ENCODE peak calls at places on chromosomes 13 and 19, in six cellular contexts. P is T-helper 1 cell; R is adrenal gland; J is activated naive CD4-positive, alpha-beta T cell; K is stimulated activated CD4-positive, alpha-beta T cell treated with anti-CD3 and anti-CD28 coated beads, Interleukin-1b, Interleukin-23, amount 100 ng/mL, for 4 hours; Z is neural crest cell. F is an unnamed sample.

GRCh38 chr19:2235396-2236284 is 489 bp downstream of the PLEKHJ1 start:
- DNase-seq in P (no peak), R (peak), J (no peak), K (no peak), Z (no peak), F (no peak)

GRCh38 chr19:49190781-49191180 is 33.2 kb downstream of the TRPM4 start:
- DNase-seq in P (no peak), R (no peak), J (no peak), K (no peak), Z (no peak), F (no peak)

GRCh38 chr13:24261566-24261965 is 47.8 kb upstream of the C1QTNF9 start:
- DNase-seq in P (peak), R (no peak), J (no peak), K (no peak), Z (no peak), F (peak)

GRCh38 chr19:58366576-58367430 is 4.3 kb upstream of the ZNF497 start:
- DNase-seq in P (no peak), R (no peak), J (no peak), K (no peak), Z (no peak), F (no peak)

GRCh38 chr19:33502991-33503790 is 18.4 kb downstream of the PEPD start:
- DNase-seq in P (no peak), R (no peak), J (no peak), K (no peak), Z (peak), F (no peak)

GRCh38 chr19:801030-801860 is 4.0 kb downstream of the PTBP1 start:
- DNase-seq in P (no peak), R (peak), J (no peak), K (no peak), Z (no peak), F (peak)

GRCh38 chr13:34352958-34353357 is 535.0 kb downstream of the RFC3 start:
- DNase-seq in P (no peak), R (no peak), J (no peak), K (no peak), Z (no peak), F (no peak)

GRCh38 chr19:53958168-53958571 is 4.6 kb upstream of the CACNG8 start:
- DNase-seq in P (no peak), R (no peak), J (no peak), K (no peak), Z (no peak), F (peak)

GRCh38 chr13:93769126-93769525 is 542.5 kb downstream of the GPC6 start:
- DNase-seq in P (no peak), R (no peak), J (no peak), K (no peak), Z (no peak), F (no peak)

GRCh38 chr13:98325724-98326123 is 148.7 kb upstream of the RNF113B start:
- DNase-seq in P (no peak), R (no peak), J (no peak), K (no peak), Z (no peak), F (no peak)

GRCh38 chr13:82216165-82216564 is 1666.1 kb downstream of the SLITRK1 start:
- DNase-seq in P (no peak), R (no peak), J (no peak), K (no peak), Z (no peak), F (no peak)

GRCh38 chr13:97502192-97502591 is 68.2 kb downstream of the RAP2A start:
- DNase-seq in P (no peak), R (peak), J (no peak), K (no peak), Z (no peak), F (no peak)

GRCh38 chr13:39900106-39900750 is 244.8 kb downstream of the COG6 start:
- DNase-seq in P (no peak), R (no peak), J (no peak), K (no peak), Z (no peak), F (no peak)

GRCh38 chr13:74134226-74134776 is at the start of gene KLF12:
- DNase-seq in P (peak), R (peak), J (peak), K (peak), Z (peak), F (peak)

GRCh38 chr13:100349594-100349993 is 239.0 kb downstream of the GGACT start:
- DNase-seq in P (no peak), R (no peak), J (no peak), K (no peak), Z (no peak), F (no peak)

GRCh38 chr13:98233127-98233526 is 56.1 kb upstream of the RNF113B start:
- DNase-seq in P (no peak), R (no peak), J (no peak), K (no peak), Z (no peak), F (no peak)

GRCh38 chr13:99467764-99468163 is 33.5 kb upstream of the TM9SF2 start:
- DNase-seq in P (no peak), R (no peak), J (no peak), K (no peak), Z (no peak), F (no peak)

GRCh38 chr19:51664997-51665396 is 18.4 kb upstream of the SIGLEC14 start:
- DNase-seq in P (no peak), R (no peak), J (no peak), K (no peak), Z (no peak), F (no peak)

GRCh38 chr19:36449059-36449670 is 30.7 kb upstream of the ZFP82 start:
- DNase-seq in P (no peak), R (no peak), J (no peak), K (no peak), Z (no peak), F (no peak)

GRCh38 chr19:48393559-48394330 is at the start of gene GRIN2D:
- DNase-seq in P (no peak), R (no peak), J (no peak), K (no peak), Z (peak), F (peak)

GRCh38 chr19:47498561-47498960 is 14.5 kb upstream of the KPTN start:
- DNase-seq in P (no peak), R (no peak), J (no peak), K (no peak), Z (no peak), F (no peak)

GRCh38 chr13:74889321-74889720 is 592.6 kb downstream of the TBC1D4 start:
- DNase-seq in P (no peak), R (no peak), J (no peak), K (no peak), Z (no peak), F (no peak)

GRCh38 chr13:107518292-107518691 is 697.0 kb downstream of the LIG4 start:
- DNase-seq in P (no peak), R (no peak), J (no peak), K (no peak), Z (no peak), F (no peak)

GRCh38 chr19:56252699-56253422 is 19.7 kb upstream of the EDDM13 start:
- DNase-seq in P (peak), R (peak), J (peak), K (peak), Z (peak), F (peak)

GRCh38 chr19:19782783-19783182 is 38.8 kb downstream of the ZNF506 start:
- DNase-seq in P (no peak), R (no peak), J (no peak), K (peak), Z (no peak), F (no peak)

GRCh38 chr13:22061371-22061805 is 390.5 kb downstream of the FGF9 start:
- DNase-seq in P (peak), R (no peak), J (peak), K (peak), Z (no peak), F (peak)

GRCh38 chr19:39474139-39474620 is 6.5 kb upstream of the TIMM50 start:
- DNase-seq in P (peak), R (peak), J (peak), K (peak), Z (peak), F (peak)

GRCh38 chr19:54435551-54436016 is 13.4 kb upstream of the LENG8 start:
- DNase-seq in P (no peak), R (no peak), J (no peak), K (no peak), Z (no peak), F (peak)

GRCh38 chr19:13212759-13213330 is 62.6 kb downstream of the IER2 start:
- DNase-seq in P (peak), R (peak), J (peak), K (peak), Z (peak), F (peak)

GRCh38 chr13:105804561-105805190 is 730.8 kb downstream of the EFNB2 start:
- DNase-seq in P (no peak), R (no peak), J (no peak), K (no peak), Z (no peak), F (no peak)

GRCh38 chr19:54190942-54191670 is at the start of gene TSEN34:
- DNase-seq in P (peak), R (peak), J (peak), K (peak), Z (peak), F (peak)

GRCh38 chr13:112354330-112355273 is 21.6 kb upstream of the SPACA7 start:
- DNase-seq in P (no peak), R (no peak), J (no peak), K (no peak), Z (no peak), F (no peak)

GRCh38 chr13:65292488-65292901 is 1937.6 kb downstream of the PCDH9 start:
- DNase-seq in P (no peak), R (peak), J (no peak), K (no peak), Z (no peak), F (peak)

GRCh38 chr13:98896083-98896867 is 81.6 kb downstream of the DOCK9 start:
- DNase-seq in P (no peak), R (peak), J (no peak), K (no peak), Z (no peak), F (no peak)

GRCh38 chr13:43316997-43317396 is 293.6 kb downstream of the DNAJC15 start:
- DNase-seq in P (no peak), R (peak), J (no peak), K (no peak), Z (no peak), F (peak)

GRCh38 chr13:48138270-48138669 is 43.4 kb upstream of the MED4 start:
- DNase-seq in P (no peak), R (no peak), J (no peak), K (no peak), Z (no peak), F (no peak)

GRCh38 chr19:50994129-50994528 is 7.3 kb downstream of the KLK8 start:
- DNase-seq in P (no peak), R (no peak), J (no peak), K (no peak), Z (no peak), F (peak)

GRCh38 chr19:1501200-1501595 is 10.2 kb downstream of the REEP6 start:
- DNase-seq in P (no peak), R (no peak), J (no peak), K (no peak), Z (no peak), F (no peak)

F was measured in endodermal cell.